ENCODE peak calls at places on chromosomes 5 and 9, in four cellular contexts. A is IMR-90, W is endothelial cell of umbilical vein, E is esophagus squamous epithelium. Z is an unnamed sample. For H3K4me1, the result is how much of the 10 kb centered on the place peaks cover.

GRCh38 chr5:10420468-10420867 is 21.2 kb upstream of the ROPN1L start:
- DNase-seq in A (no peak), W (no peak), E (no peak), Z (no peak)

GRCh38 chr5:149450199-149450598 is 71.1 kb upstream of the IL17B start:
- DNase-seq in A (peak), W (peak), E (no peak), Z (no peak)

GRCh38 chr5:38871790-38872551 is 26.2 kb downstream of the OSMR start:
- DNase-seq in A (peak), W (peak), E (no peak), Z (peak)

GRCh38 chr5:69493235-69493925 is 790 bp downstream of the OCLN start:
- DNase-seq in A (no peak), W (peak), E (no peak), Z (no peak)

GRCh38 chr5:157219491-157220271 is 39.0 kb downstream of the ITK start:
- DNase-seq in A (no peak), W (no peak), E (no peak), Z (no peak)

GRCh38 chr5:150374651-150375050 is 17.2 kb downstream of the TCOF1 start:
- DNase-seq in A (no peak), W (no peak), E (no peak), Z (peak)

GRCh38 chr5:102638912-102639652 is 116.0 kb upstream of the PAM start:
- DNase-seq in A (no peak), W (no peak), E (no peak), Z (no peak)

GRCh38 chr5:55104966-55105701 is 2.7 kb downstream of the GZMA start:
- DNase-seq in A (no peak), W (no peak), E (no peak), Z (no peak)

GRCh38 chr9:4615251-4615650 is 46.8 kb upstream of the PLPP6 start:
- DNase-seq in A (peak), W (no peak), E (no peak), Z (no peak)

GRCh38 chr5:104977530-104977929 is 1414.9 kb upstream of the NUDT12 start:
- DNase-seq in A (no peak), W (no peak), E (no peak), Z (no peak)

GRCh38 chr9:90642570-90643539 is at the start of gene DIRAS2:
- DNase-seq in A (peak), W (peak), E (no peak), Z (peak)

GRCh38 chr9:122261469-122261881 is 3.2 kb downstream of the RBM18 start:
- DNase-seq in A (peak), W (peak), E (no peak), Z (no peak)

GRCh38 chr5:91119265-91119664 is 263.9 kb downstream of the ARRDC3 start:
- DNase-seq in A (no peak), W (no peak), E (no peak), Z (no peak)

GRCh38 chr5:87074072-87074471 is 193.6 kb upstream of the RASA1 start:
- DNase-seq in A (no peak), W (no peak), E (no peak), Z (no peak)

GRCh38 chr5:108367679-108368334 is 14.1 kb downstream of the FBXL17 start:
- DNase-seq in A (no peak), W (no peak), E (no peak), Z (peak)

GRCh38 chr9:38233343-38233742 is 159.2 kb upstream of the ALDH1B1 start:
- DNase-seq in A (no peak), W (no peak), E (no peak), Z (no peak)

GRCh38 chr5:170892201-170892600 is 30.4 kb downstream of the RANBP17 start:
- DNase-seq in A (peak), W (peak), E (no peak), Z (no peak)

DNA sequence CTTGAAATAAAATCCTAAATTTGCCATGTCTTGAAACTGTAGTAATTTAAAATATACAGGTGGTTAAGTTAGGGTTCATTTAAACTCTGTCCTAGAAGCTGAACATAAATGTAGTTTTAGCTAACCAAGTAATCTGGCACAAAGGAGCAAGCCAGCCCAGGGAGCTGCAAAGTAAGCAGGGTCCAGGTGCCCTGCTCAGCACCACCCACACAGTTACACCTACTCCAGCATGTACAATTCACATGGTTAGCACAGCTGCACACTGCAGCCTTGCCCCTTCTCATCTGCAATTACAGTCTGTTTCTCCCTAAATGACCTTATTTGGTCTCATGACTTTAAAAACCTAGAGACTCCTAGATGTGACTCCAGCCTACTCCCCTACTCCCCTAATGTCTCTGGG is 128.4 kb downstream of the EPB41L4A start:
- DNase-seq in A (no peak), W (no peak), E (no peak), Z (no peak)
- H3K27ac ChIP-seq in A (no peak), W (no peak), E (no peak), Z (no peak)

GRCh38 chr9:132641216-132641615 is 28.6 kb downstream of the DDX31 start:
- DNase-seq in A (no peak), W (no peak), E (no peak), Z (no peak)

GRCh38 chr9:132645711-132646110 is 24.1 kb downstream of the DDX31 start:
- DNase-seq in A (no peak), W (no peak), E (no peak), Z (no peak)

GRCh38 chr9:132646726-132647125 is 23.1 kb downstream of the DDX31 start:
- DNase-seq in A (peak), W (no peak), E (no peak), Z (no peak)

GRCh38 chr9:132645306-132645705 is 24.5 kb downstream of the DDX31 start:
- DNase-seq in A (no peak), W (no peak), E (no peak), Z (no peak)

DNA sequence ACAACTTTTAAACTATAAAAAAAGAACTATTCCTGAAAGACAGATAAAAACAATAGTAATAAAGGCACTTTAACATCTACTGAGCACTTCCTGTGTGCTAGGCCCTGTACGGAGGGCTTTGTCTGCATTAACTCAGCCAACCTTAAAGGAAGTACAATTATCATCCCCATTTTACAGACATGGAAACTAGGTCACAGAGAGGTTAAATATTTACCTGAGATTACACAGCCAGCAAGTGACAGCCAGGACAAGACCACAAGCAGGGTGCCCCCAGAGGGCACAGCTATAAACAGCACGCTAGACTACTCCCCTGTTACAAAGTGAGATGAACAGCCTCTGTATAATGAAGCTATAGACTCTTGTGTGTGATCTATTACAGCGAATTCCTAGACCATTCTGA is 25.5 kb downstream of the DDX31 start:
- DNase-seq in A (no peak), W (no peak), E (no peak), Z (no peak)
- TF ChIP-seq CTCF in A (no peak), W (no peak), E (no peak), Z (peak)

GRCh38 chr5:154780128-154780527 is 25.0 kb downstream of the LARP1 start:
- DNase-seq in A (no peak), W (no peak), E (no peak), Z (no peak)

GRCh38 chr5:154783774-154784460 is 28.7 kb downstream of the LARP1 start:
- DNase-seq in A (peak), W (no peak), E (no peak), Z (no peak)

GRCh38 chr5:154784856-154785255 is 29.7 kb downstream of the LARP1 start:
- DNase-seq in A (no peak), W (no peak), E (no peak), Z (no peak)

GRCh38 chr5:154782812-154783592 is 27.8 kb downstream of the LARP1 start:
- DNase-seq in A (no peak), W (no peak), E (no peak), Z (no peak)

DNA sequence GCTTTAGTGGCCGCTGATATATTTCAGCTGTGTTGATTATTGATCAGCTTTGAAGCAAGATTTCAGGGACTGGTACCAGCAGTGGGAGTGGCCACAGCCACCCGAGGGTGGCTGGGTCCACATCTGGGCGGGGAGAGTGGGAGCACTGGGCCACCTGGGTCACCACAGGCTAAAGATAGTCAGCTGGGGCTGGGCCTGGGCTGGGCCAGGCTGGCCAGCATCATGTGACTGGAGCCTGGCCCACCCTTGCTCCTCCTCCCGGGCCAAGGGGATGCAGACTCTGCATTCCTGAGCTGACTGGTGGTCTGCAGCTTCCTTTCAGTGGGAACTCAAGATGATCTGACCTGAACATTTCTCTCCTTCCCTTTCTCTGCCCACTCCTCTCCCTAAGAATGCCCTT is 27.1 kb downstream of the LARP1 start:
- DNase-seq in A (no peak), W (no peak), E (no peak), Z (no peak)
- H3K4me1 ChIP-seq in A (under half), W (under half), E (under half), Z (under half)

GRCh38 chr9:134491856-134492255 is 149.7 kb upstream of the COL5A1 start:
- DNase-seq in A (no peak), W (no peak), E (no peak), Z (no peak)
- H3K27ac ChIP-seq in A (peak), W (no peak), E (peak), Z (no peak)

DNA sequence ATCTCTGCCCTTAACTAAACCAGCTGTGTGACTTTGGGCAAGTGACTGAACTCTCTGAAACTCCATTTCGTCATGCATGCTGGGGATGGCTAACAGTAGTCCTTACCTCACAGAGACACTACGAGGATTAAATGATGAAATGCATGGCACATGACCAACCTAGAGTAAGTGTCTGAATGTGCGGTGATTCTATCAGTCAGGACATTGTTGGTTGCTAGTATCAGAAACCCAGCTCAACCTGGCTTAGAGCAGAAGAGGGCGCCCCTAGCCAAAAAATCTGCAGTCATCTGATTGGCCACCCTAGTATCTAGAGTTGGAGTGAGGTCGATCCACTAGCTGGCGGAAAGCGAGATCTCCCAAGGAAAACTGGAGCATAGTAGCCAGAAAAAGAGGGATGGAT is 25.2 kb downstream of the NEURL1B start:
- DNase-seq in A (peak), W (no peak), E (no peak), Z (no peak)
- TF ChIP-seq CTCF in A (peak), W (no peak), E (no peak), Z (peak)

GRCh38 chr9:136052433-136052880 is 42.6 kb downstream of the NACC2 start:
- DNase-seq in A (no peak), W (no peak), E (no peak), Z (no peak)

GRCh38 chr9:136052991-136053756 is 41.9 kb downstream of the NACC2 start:
- DNase-seq in A (no peak), W (peak), E (no peak), Z (no peak)

GRCh38 chr9:136054146-136054545 is 40.9 kb downstream of the NACC2 start:
- DNase-seq in A (no peak), W (no peak), E (no peak), Z (no peak)

GRCh38 chr9:136054798-136055714 is 40.0 kb downstream of the NACC2 start:
- DNase-seq in A (no peak), W (no peak), E (no peak), Z (no peak)

DNA sequence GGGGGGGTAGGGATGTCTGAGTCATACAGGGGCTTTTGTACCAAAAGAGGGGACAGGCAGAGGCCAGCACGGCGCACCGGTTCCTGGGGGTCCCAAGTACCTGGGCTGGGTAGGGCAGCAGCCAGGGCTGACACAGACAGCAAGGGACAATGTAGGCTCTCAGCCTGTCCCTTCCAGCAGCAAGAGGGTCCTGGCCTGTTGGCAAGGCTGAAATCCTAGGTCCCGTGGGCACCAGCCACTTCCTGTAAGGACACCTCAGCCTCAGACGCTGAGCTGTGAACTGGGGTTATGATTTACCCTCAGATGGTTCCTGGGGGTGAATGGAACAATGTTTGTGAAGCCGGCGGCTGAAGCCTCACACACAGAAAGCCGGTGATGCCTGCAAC is 41.3 kb downstream of the NACC2 start:
- DNase-seq in A (no peak), W (no peak), E (no peak), Z (no peak)
- H3K4me1 ChIP-seq in A (under half), W (under half), E (under half), Z (under half)

GRCh38 chr5:40682431-40683017 is 2.8 kb downstream of the PTGER4 start:
- DNase-seq in A (peak), W (peak), E (no peak), Z (no peak)
- H3K27ac ChIP-seq in A (no peak), W (peak), E (peak), Z (no peak)

GRCh38 chr9:130997925-130998595 is 10.9 kb upstream of the LAMC3 start:
- DNase-seq in A (peak), W (peak), E (no peak), Z (no peak)
- TF ChIP-seq CTCF in A (peak), W (peak), E (peak), Z (peak)

Z was measured in foreskin keratinocyte.